ENCODE peak calls at places on chromosomes 16 and 17, in ten cellular contexts. Y, R, N, F, L, A, I, Q, C and Z are unnamed samples. For H3K9me3, the result is how much of the 10 kb centered on the place peaks cover.

GRCh38 chr16:30867747-30868146 is 26.1 kb downstream of the BCL7C start:
- DNase-seq in Y (no peak), R (no peak), N (no peak), F (no peak), L (no peak), A (no peak), I (no peak), Q (no peak), C (no peak), Z (no peak)

GRCh38 chr17:42759982-42760651 is 910 bp upstream of the RAMP2 start:
- DNase-seq in Y (no peak), R (no peak), N (no peak), F (no peak), L (no peak), A (no peak), I (no peak), Q (no peak), C (no peak), Z (no peak)

GRCh38 chr16:66652661-66653060 is 43.9 kb downstream of the CMTM4 start:
- DNase-seq in Y (no peak), R (no peak), N (no peak), F (no peak), L (peak), A (no peak), I (no peak), Q (no peak), C (no peak), Z (no peak)

GRCh38 chr17:18156171-18156975 is 27.3 kb upstream of the ALKBH5 start:
- DNase-seq in Y (no peak), R (no peak), N (no peak), F (no peak), L (no peak), A (no peak), I (no peak), Q (no peak), C (no peak), Z (no peak)

GRCh38 chr17:33964344-33964979 is 290.6 kb upstream of the CCL2 start:
- DNase-seq in Y (no peak), R (no peak), N (no peak), F (peak), L (no peak), A (no peak), I (no peak), Q (peak), C (no peak), Z (no peak)

GRCh38 chr16:767743-768235 is 7.3 kb downstream of the MSLN start:
- DNase-seq in Y (no peak), R (no peak), N (no peak), F (no peak), L (no peak), A (no peak), I (no peak), Q (no peak), C (no peak), Z (no peak)

GRCh38 chr17:15649861-15650391 is 30.4 kb upstream of the FBXW10B start:
- DNase-seq in Y (no peak), R (peak), N (peak), F (peak), L (peak), A (no peak), I (no peak), Q (peak), C (no peak), Z (no peak)

GRCh38 chr17:39939588-39940419 is 12.3 kb downstream of the LRRC3C start:
- DNase-seq in Y (no peak), R (no peak), N (no peak), F (no peak), L (no peak), A (no peak), I (peak), Q (no peak), C (peak), Z (peak)

GRCh38 chr17:4519361-4519788 is 20.7 kb downstream of the SPNS2 start:
- DNase-seq in Y (no peak), R (peak), N (peak), F (peak), L (peak), A (peak), I (no peak), Q (peak), C (peak), Z (no peak)

GRCh38 chr17:3447625-3448024 is 14.0 kb upstream of the OR1E2 start:
- DNase-seq in Y (no peak), R (no peak), N (no peak), F (no peak), L (no peak), A (no peak), I (no peak), Q (peak), C (no peak), Z (no peak)

GRCh38 chr16:4316103-4316731 is 350 bp downstream of the GLIS2 start:
- DNase-seq in Y (no peak), R (no peak), N (no peak), F (no peak), L (peak), A (no peak), I (no peak), Q (peak), C (no peak), Z (no peak)

GRCh38 chr16:83779881-83780280 is 27.9 kb upstream of the HSBP1 start:
- DNase-seq in Y (no peak), R (peak), N (no peak), F (no peak), L (no peak), A (no peak), I (no peak), Q (no peak), C (no peak), Z (no peak)

GRCh38 chr17:44636562-44636961 is 19.7 kb upstream of the MEIOC start:
- DNase-seq in Y (no peak), R (no peak), N (no peak), F (no peak), L (no peak), A (no peak), I (no peak), Q (no peak), C (no peak), Z (no peak)

GRCh38 chr17:1022278-1023024 is 25.5 kb downstream of the TIMM22 start:
- DNase-seq in Y (no peak), R (no peak), N (peak), F (no peak), L (no peak), A (no peak), I (no peak), Q (no peak), C (no peak), Z (no peak)

GRCh38 chr17:59361386-59361785 is 29.9 kb downstream of the YPEL2 start:
- DNase-seq in Y (no peak), R (no peak), N (no peak), F (no peak), L (no peak), A (no peak), I (no peak), Q (no peak), C (no peak), Z (no peak)

GRCh38 chr17:41439375-41439774 is 1.4 kb downstream of the KRT38 start:
- DNase-seq in Y (no peak), R (no peak), N (no peak), F (no peak), L (no peak), A (no peak), I (no peak), Q (no peak), C (no peak), Z (no peak)

GRCh38 chr17:28655160-28655559 is 6.5 kb downstream of the SDF2 start:
- DNase-seq in Y (no peak), R (no peak), N (no peak), F (no peak), L (no peak), A (no peak), I (no peak), Q (no peak), C (no peak), Z (no peak)

GRCh38 chr17:4375039-4375748 is 8.7 kb upstream of the UBE2G1 start:
- DNase-seq in Y (peak), R (no peak), N (no peak), F (no peak), L (no peak), A (no peak), I (no peak), Q (no peak), C (no peak), Z (no peak)

GRCh38 chr16:2388875-2389433 is 40.3 kb upstream of the CCNF start:
- DNase-seq in Y (no peak), R (no peak), N (no peak), F (peak), L (no peak), A (no peak), I (no peak), Q (no peak), C (no peak), Z (no peak)

GRCh38 chr17:57077000-57077399 is 8.0 kb upstream of the AKAP1 start:
- DNase-seq in Y (no peak), R (no peak), N (no peak), F (no peak), L (no peak), A (no peak), I (no peak), Q (no peak), C (no peak), Z (no peak)

GRCh38 chr17:49342575-49342936 is 19.5 kb downstream of the ZNF652 start:
- DNase-seq in Y (no peak), R (no peak), N (no peak), F (no peak), L (no peak), A (no peak), I (no peak), Q (no peak), C (no peak), Z (no peak)

GRCh38 chr16:50591800-50592771 is 43.9 kb downstream of the NKD1 start:
- DNase-seq in Y (no peak), R (peak), N (peak), F (peak), L (peak), A (peak), I (no peak), Q (no peak), C (peak), Z (no peak)

GRCh38 chr16:85391769-85392583 is 221.1 kb upstream of the GSE1 start:
- DNase-seq in Y (no peak), R (peak), N (no peak), F (no peak), L (peak), A (peak), I (peak), Q (no peak), C (peak), Z (peak)

GRCh38 chr17:80051681-80052080 is 15.2 kb downstream of the CCDC40 start:
- DNase-seq in Y (no peak), R (no peak), N (no peak), F (no peak), L (no peak), A (no peak), I (no peak), Q (no peak), C (no peak), Z (no peak)

GRCh38 chr17:42653179-42654124 is 5.6 kb upstream of the TUBG2 start:
- DNase-seq in Y (no peak), R (peak), N (peak), F (peak), L (peak), A (peak), I (peak), Q (peak), C (peak), Z (no peak)

GRCh38 chr17:2023692-2024571 is 1.2 kb downstream of the RTN4RL1 start:
- DNase-seq in Y (no peak), R (peak), N (peak), F (peak), L (peak), A (peak), I (no peak), Q (peak), C (peak), Z (peak)

GRCh38 chr16:87436225-87437172 is 44.4 kb downstream of the MAP1LC3B start:
- DNase-seq in Y (no peak), R (peak), N (no peak), F (no peak), L (no peak), A (peak), I (no peak), Q (no peak), C (peak), Z (no peak)

GRCh38 chr17:44308865-44309264 is 464 bp downstream of the RUNDC3A start:
- DNase-seq in Y (no peak), R (no peak), N (no peak), F (no peak), L (no peak), A (no peak), I (no peak), Q (no peak), C (no peak), Z (no peak)

GRCh38 chr17:2900842-2901241 is 104.6 kb downstream of the RAP1GAP2 start:
- DNase-seq in Y (no peak), R (no peak), N (no peak), F (no peak), L (no peak), A (no peak), I (no peak), Q (no peak), C (no peak), Z (no peak)

GRCh38 chr17:36008998-36009665 is 7.8 kb upstream of the CCL15 start:
- DNase-seq in Y (no peak), R (no peak), N (no peak), F (no peak), L (no peak), A (no peak), I (peak), Q (peak), C (peak), Z (no peak)

GRCh38 chr17:72467841-72468653 is 347.2 kb downstream of the SOX9 start:
- DNase-seq in Y (no peak), R (peak), N (no peak), F (peak), L (no peak), A (no peak), I (no peak), Q (peak), C (peak), Z (no peak)

GRCh38 chr17:40417258-40417608 is 463 bp downstream of the TOP2A start:
- DNase-seq in Y (no peak), R (no peak), N (no peak), F (no peak), L (no peak), A (no peak), I (peak), Q (peak), C (peak), Z (no peak)

GRCh38 chr16:84920333-84920732 is 91.0 kb downstream of the ZDHHC7 start:
- DNase-seq in Y (no peak), R (no peak), N (no peak), F (no peak), L (no peak), A (no peak), I (no peak), Q (no peak), C (no peak), Z (no peak)

GRCh38 chr16:64008131-64008530 is 1113.7 kb downstream of the CDH11 start:
- DNase-seq in Y (no peak), R (no peak), N (no peak), F (no peak), L (no peak), A (no peak), I (no peak), Q (no peak), C (no peak), Z (no peak)

GRCh38 chr17:65228734-65229390 is 91.7 kb downstream of the RGS9 start:
- DNase-seq in Y (peak), R (no peak), N (no peak), F (no peak), L (no peak), A (no peak), I (peak), Q (peak), C (peak), Z (no peak)

GRCh38 chr17:49602783-49603182 is 27.1 kb downstream of the NXPH3 start:
- DNase-seq in Y (no peak), R (no peak), N (no peak), F (no peak), L (no peak), A (no peak), I (no peak), Q (no peak), C (no peak), Z (no peak)

GRCh38 chr16:79381552-79382042 is 218.9 kb downstream of the MAF start:
- DNase-seq in Y (no peak), R (no peak), N (no peak), F (no peak), L (no peak), A (no peak), I (no peak), Q (no peak), C (no peak), Z (no peak)

GRCh38 chr16:10441726-10442125 is 55.9 kb downstream of the ATF7IP2 start:
- DNase-seq in Y (no peak), R (no peak), N (no peak), F (no peak), L (no peak), A (no peak), I (no peak), Q (no peak), C (no peak), Z (no peak)

GRCh38 chr16:10453159-10453510 is 67.3 kb downstream of the ATF7IP2 start:
- DNase-seq in Y (no peak), R (no peak), N (no peak), F (no peak), L (no peak), A (no peak), I (no peak), Q (no peak), C (no peak), Z (no peak)

GRCh38 chr16:10447289-10447688 is 61.4 kb downstream of the ATF7IP2 start:
- DNase-seq in Y (no peak), R (no peak), N (no peak), F (no peak), L (no peak), A (no peak), I (no peak), Q (no peak), C (no peak), Z (no peak)
- H3K9me3 ChIP-seq in Y (under half), R (under half), N (under half), F (under half), L (under half), A (under half), I (under half), Q (half or more), C (under half), Z (under half)

GRCh38 chr17:53391197-53391596 is 431.5 kb upstream of the KIF2B start:
- DNase-seq in Y (no peak), R (no peak), N (no peak), F (no peak), L (no peak), A (no peak), I (no peak), Q (no peak), C (no peak), Z (no peak)

GRCh38 chr17:53387745-53388144 is 435.0 kb upstream of the KIF2B start:
- DNase-seq in Y (no peak), R (no peak), N (no peak), F (no peak), L (no peak), A (no peak), I (no peak), Q (no peak), C (no peak), Z (no peak)

GRCh38 chr17:53390575-53390974 is 432.2 kb upstream of the KIF2B start:
- DNase-seq in Y (no peak), R (no peak), N (no peak), F (no peak), L (no peak), A (no peak), I (peak), Q (no peak), C (no peak), Z (no peak)
- H3K9me3 ChIP-seq in Y (under half), R (under half), N (under half), F (under half), L (under half), A (under half), I (under half), Q (under half), C (under half), Z (under half)

GRCh38 chr17:7283471-7284216 is 2.1 kb downstream of the SLC2A4 start:
- DNase-seq in Y (no peak), R (no peak), N (no peak), F (no peak), L (no peak), A (no peak), I (no peak), Q (no peak), C (no peak), Z (no peak)
- H3K9me3 ChIP-seq in Y (under half), R (under half), N (under half), F (under half), L (under half), A (under half), I (under half), Q (under half), C (under half), Z (under half)

DNA sequence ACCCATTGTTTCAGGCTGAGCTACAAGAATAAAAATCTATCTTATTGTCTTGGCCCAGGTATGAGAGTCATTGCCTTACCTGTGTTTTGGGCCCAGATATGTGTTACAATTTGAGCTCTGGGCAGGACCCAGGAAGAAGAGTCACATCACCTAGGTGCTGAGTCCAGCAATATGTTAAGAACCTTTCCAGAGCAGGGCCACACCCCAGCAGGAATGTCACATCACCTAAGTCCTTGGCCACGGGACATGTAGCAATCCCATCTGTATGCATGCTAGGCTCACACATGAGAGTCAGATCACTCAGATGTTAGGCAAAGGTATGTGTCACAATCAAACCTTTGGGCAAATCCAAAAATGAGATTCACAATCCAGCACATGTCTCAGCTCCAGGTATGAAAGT is 2103.5 kb downstream of the TP53TG3F start:
- DNase-seq in Y (no peak), R (no peak), N (no peak), F (no peak), L (no peak), A (no peak), I (no peak), Q (no peak), C (no peak), Z (no peak)
- H3K9me3 ChIP-seq in Y (under half), R (under half), N (under half), F (under half), L (under half), A (under half), I (under half), Q (half or more), C (under half), Z (under half)

GRCh38 chr17:7849185-7850117 is 5.4 kb upstream of the TMEM88 start:
- DNase-seq in Y (no peak), R (peak), N (no peak), F (no peak), L (peak), A (peak), I (no peak), Q (no peak), C (no peak), Z (no peak)
- H3K9me3 ChIP-seq in Y (under half), R (under half), N (under half), F (under half), L (under half), A (under half), I (under half), Q (under half), C (under half), Z (under half)

DNA sequence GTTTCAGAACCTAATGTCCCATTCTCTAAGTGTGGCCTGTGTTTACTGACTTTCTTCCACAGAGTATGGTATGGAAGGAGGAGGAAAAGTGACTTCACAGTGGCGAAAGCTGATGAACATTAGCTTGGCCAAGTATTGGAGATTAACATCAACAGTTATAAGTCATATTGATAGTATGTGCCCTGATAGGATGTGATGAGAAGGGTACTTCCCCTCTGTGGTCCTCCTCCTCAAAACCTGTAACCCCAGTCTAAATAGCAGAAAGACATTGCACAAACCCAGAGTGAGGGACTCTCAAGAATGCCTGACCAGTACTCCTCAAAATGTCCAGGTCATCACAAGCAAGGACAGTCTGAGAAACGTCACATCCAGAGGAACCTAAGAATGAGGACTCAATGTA is 73.1 kb downstream of the CLEC16A start:
- DNase-seq in Y (no peak), R (no peak), N (no peak), F (no peak), L (no peak), A (no peak), I (no peak), Q (no peak), C (no peak), Z (no peak)
- H3K9me3 ChIP-seq in Y (under half), R (under half), N (under half), F (under half), L (under half), A (under half), I (under half), Q (under half), C (under half), Z (under half)

DNA sequence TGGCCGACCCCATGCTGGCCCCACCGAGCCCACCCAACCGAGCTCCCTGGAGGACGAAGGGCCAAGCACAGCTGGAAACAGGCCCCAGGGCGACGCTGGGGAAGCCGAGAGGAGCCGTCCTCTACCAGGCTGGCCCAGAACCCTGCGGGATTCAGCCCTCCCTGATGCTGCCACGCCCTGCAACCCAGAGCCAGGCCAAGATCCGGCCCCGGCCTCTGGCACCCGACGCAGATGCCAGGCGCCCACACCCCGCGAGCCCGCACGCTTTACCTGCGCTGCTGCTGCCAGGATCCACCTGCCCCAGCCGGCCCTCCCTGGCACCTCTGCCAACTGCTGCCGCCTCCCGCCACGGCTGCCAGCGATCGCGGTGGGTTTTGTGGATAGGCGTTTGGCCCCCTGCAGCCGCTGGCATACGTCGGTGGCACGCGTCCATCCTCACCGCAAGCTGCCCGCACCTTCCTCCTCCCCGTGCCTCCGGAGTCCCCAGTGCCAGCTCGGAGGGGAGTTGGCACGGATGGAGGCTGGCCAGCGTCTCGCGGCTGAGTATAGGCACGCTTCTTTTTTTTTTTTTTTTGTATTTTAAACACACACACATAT is 41.4 kb upstream of the ACSF3 start:
- DNase-seq in Y (no peak), R (no peak), N (no peak), F (no peak), L (no peak), A (no peak), I (no peak), Q (no peak), C (no peak), Z (no peak)
- H3K9me3 ChIP-seq in Y (under half), R (under half), N (under half), F (under half), L (under half), A (under half), I (under half), Q (under half), C (under half), Z (under half)